ENCODE peak calls at places on chromosomes 2 and 18, in five cellular contexts. N, I, B, H and T are unnamed samples.

GRCh38 chr2:105403241-105403784 is 4.5 kb upstream of the FHL2 start:
- DNase-seq in N (peak; percentile 26), I (no peak), B (no peak), H (no peak), T (no peak)

GRCh38 chr2:179129574-179130238 is 79.8 kb upstream of the CCDC141 start:
- DNase-seq in N (peak; percentile 12), I (no peak), B (peak; percentile 44), H (no peak), T (no peak)

GRCh38 chr2:160742679-160743078 is 249.1 kb upstream of the RBMS1 start:
- DNase-seq in N (no peak), I (no peak), B (peak; percentile 48), H (no peak), T (no peak)

GRCh38 chr2:151616760-151617339 is 117.4 kb downstream of the NEB start:
- DNase-seq in N (no peak), I (no peak), B (no peak), H (no peak), T (no peak)

GRCh38 chr2:134124047-134124753 is 129.7 kb upstream of the MGAT5 start:
- DNase-seq in N (peak; percentile 80), I (no peak), B (no peak), H (no peak), T (no peak)

GRCh38 chr2:239392688-239393400 is 8.0 kb downstream of the HDAC4 start:
- DNase-seq in N (no peak), I (no peak), B (no peak), H (no peak), T (peak; percentile 12)

GRCh38 chr2:98534761-98535160 is 73.6 kb downstream of the COA5 start:
- DNase-seq in N (no peak), I (no peak), B (no peak), H (no peak), T (no peak)

GRCh38 chr2:62774555-62775366 is 69.2 kb downstream of the EHBP1 start:
- DNase-seq in N (peak; percentile 65), I (no peak), B (peak; percentile 70), H (no peak), T (no peak)

GRCh38 chr18:41714872-41715271 is 240.2 kb upstream of the PIK3C3 start:
- DNase-seq in N (peak; percentile 14), I (no peak), B (no peak), H (no peak), T (no peak)

GRCh38 chr2:135615404-135615803 is 84.1 kb downstream of the R3HDM1 start:
- DNase-seq in N (no peak), I (no peak), B (no peak), H (no peak), T (no peak)

GRCh38 chr18:4369726-4370125 is 85.4 kb downstream of the DLGAP1 start:
- DNase-seq in N (no peak), I (no peak), B (no peak), H (no peak), T (no peak)

GRCh38 chr2:69353360-69353759 is 33.7 kb downstream of the GFPT1 start:
- DNase-seq in N (no peak), I (no peak), B (no peak), H (no peak), T (no peak)

GRCh38 chr2:150697596-150697995 is 210.1 kb upstream of the RND3 start:
- DNase-seq in N (no peak), I (no peak), B (peak; percentile 83), H (no peak), T (no peak)

GRCh38 chr2:210230518-210230917 is 5.3 kb upstream of the ACADL start:
- DNase-seq in N (no peak), I (no peak), B (no peak), H (no peak), T (no peak)

GRCh38 chr18:14784133-14784532 is 36.2 kb downstream of the ANKRD30B start:
- DNase-seq in N (no peak), I (no peak), B (no peak), H (no peak), T (no peak)

GRCh38 chr2:160063895-160064577 is 1.6 kb upstream of the PLA2R1 start:
- DNase-seq in N (no peak), I (no peak), B (no peak), H (no peak), T (no peak)

GRCh38 chr2:170818294-170819104 is 1.8 kb downstream of the GAD1 start:
- DNase-seq in N (no peak), I (peak; percentile 61), B (no peak), H (no peak), T (peak; percentile 20)

GRCh38 chr2:168663993-168664392 is 138.4 kb upstream of the NOSTRIN start:
- DNase-seq in N (no peak), I (no peak), B (peak; percentile 22), H (no peak), T (no peak)

GRCh38 chr2:54161660-54162059 is 46.2 kb downstream of the ACYP2 start:
- DNase-seq in N (no peak), I (no peak), B (no peak), H (no peak), T (no peak)

GRCh38 chr2:110883401-110883800 is 151.0 kb downstream of the ACOXL start:
- DNase-seq in N (no peak), I (no peak), B (peak; percentile 3), H (no peak), T (no peak)

GRCh38 chr2:88903744-88904353 is 212.4 kb downstream of the RPIA start:
- DNase-seq in N (no peak), I (no peak), B (peak; percentile 44), H (no peak), T (no peak)

GRCh38 chr2:55779459-55780421 is 86.1 kb upstream of the PNPT1 start:
- DNase-seq in N (peak; percentile 66), I (no peak), B (peak; percentile 92), H (no peak), T (no peak)

GRCh38 chr2:211503198-211503597 is 946.8 kb downstream of the CPS1 start:
- DNase-seq in N (no peak), I (no peak), B (no peak), H (no peak), T (no peak)

GRCh38 chr2:158505448-158505934 is 48.7 kb downstream of the PKP4 start:
- DNase-seq in N (no peak), I (no peak), B (no peak), H (no peak), T (no peak)

GRCh38 chr18:39571511-39571910 is 2005.9 kb upstream of the CELF4 start:
- DNase-seq in N (peak; percentile 41), I (no peak), B (peak; percentile 64), H (no peak), T (no peak)

DNA sequence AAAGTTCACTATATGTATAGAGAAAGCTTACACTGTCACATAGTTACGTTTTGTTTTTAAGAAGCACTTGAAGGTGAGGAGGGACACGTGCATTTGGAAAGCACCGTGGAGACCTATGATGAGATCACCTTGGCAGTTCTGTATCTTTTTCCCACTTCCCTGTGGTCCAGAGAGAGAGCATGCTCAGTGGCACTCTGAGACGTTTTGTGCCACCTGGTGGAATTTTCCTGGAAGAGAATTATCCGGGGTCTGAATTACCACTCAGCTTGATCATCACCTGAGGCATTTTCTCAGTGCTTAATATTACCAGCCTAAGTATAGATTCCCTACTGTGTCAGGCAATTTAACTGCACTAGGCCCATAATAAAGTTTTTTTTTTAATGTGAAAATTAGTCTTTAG is 469.4 kb upstream of the SMIM21 start:
- DNase-seq in N (peak; percentile 64), I (no peak), B (no peak), H (no peak), T (no peak)
- TF ChIP-seq CTCF in N (peak; percentile 60), I (no peak), B (no peak), H (no peak), T (no peak)

GRCh38 chr2:3625186-3625585 is 30.3 kb downstream of the COLEC11 start:
- DNase-seq in N (no peak), I (no peak), B (no peak), H (peak; percentile 49), T (no peak)

GRCh38 chr2:3628241-3628679 is 29.7 kb upstream of the ALLC start:
- DNase-seq in N (no peak), I (no peak), B (no peak), H (peak; percentile 75), T (no peak)

GRCh38 chr2:3627500-3628100 is 30.4 kb upstream of the ALLC start:
- DNase-seq in N (no peak), I (no peak), B (no peak), H (peak; percentile 64), T (no peak)

GRCh38 chr2:3626118-3626816 is 31.4 kb downstream of the COLEC11 start:
- DNase-seq in N (no peak), I (no peak), B (peak; percentile 88), H (peak; percentile 47), T (no peak)

GRCh38 chr2:3626817-3627499 is 31.0 kb upstream of the ALLC start:
- DNase-seq in N (no peak), I (no peak), B (no peak), H (peak; percentile 60), T (no peak)
- TF ChIP-seq CTCF in N (no peak), I (no peak), B (no peak), H (no peak), T (no peak)

DNA sequence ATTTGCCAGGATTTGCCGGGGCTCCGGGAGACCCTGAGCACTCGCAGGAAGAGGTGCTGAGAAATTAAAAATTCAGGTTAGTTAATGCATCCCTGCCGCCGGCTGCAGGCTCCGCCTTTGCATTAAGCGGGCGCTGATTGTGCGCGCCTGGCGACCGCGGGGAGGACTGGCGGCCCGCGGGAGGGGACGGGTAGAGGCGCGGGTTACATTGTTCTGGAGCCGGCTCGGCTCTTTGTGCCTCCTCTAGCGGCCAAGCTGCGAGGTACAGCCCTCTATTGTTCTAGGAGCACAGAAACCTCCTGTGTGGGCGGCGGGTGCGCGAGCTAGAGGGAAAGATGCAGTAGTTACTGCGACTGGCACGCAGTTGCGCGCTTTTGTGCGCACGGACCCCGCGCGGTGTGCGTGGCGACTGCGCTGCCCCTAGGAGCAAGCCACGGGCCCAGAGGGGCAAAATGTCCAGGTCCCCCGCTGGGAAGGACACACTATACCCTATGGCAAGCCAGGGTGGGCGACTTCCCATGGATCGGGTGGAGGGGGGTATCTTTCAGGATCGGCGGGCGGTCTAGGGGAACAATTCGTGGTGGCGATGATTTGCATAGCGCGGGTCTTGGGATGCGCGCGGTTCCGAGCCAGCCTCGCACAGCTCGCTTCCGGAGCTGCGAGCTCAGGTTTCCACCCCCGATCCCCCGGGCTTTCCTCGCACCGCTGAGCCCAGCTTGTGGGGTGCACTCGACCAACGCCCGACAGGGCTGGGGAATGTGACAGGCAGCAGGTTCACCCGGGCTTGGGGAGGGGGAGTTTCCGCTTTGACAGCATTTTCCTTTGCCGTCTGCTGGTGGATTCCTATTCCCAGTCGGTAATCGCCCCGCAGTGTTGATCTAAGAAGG is 2.9 kb downstream of the ONECUT2 start:
- DNase-seq in N (peak; percentile 83), I (peak; percentile 92), B (peak; percentile 70), H (no peak), T (peak; percentile 17)
- TF ChIP-seq CTCF in N (peak; percentile 56), I (peak; percentile 63), B (peak; percentile 57), H (no peak), T (no peak)

GRCh38 chr2:127413782-127414743 is 4.2 kb upstream of the PROC start:
- DNase-seq in N (peak; percentile 3), I (no peak), B (peak; percentile 71), H (no peak), T (no peak)
- TF ChIP-seq CTCF in N (no peak), I (no peak), B (no peak), H (no peak), T (no peak)

DNA sequence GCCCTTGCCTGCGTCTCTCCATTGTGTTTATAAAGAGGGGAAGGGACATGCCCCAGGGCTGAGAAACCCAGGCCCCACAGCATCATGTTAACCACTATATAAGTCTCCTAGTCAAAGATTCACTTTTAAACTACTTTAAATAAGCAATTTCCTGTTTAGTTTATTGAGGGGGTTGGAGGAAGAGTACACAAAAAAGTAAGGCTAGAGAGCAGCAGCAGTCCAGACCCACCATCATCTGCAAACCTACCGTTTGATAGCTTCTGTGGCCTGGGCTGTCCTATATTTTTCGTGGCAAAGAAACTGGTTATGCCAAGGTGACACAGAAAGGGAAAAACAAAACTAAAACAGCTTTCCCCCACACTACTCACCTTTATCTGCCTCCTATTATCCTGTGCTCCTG is 646.1 kb downstream of the IRS1 start:
- DNase-seq in N (no peak), I (no peak), B (no peak), H (no peak), T (no peak)
- TF ChIP-seq CTCF in N (no peak), I (no peak), B (no peak), H (no peak), T (no peak)